ENCODE peak calls at places on chromosomes 5 and 9, in six cellular contexts. B is psoas muscle, L is esophagus muscularis mucosa, T is RWPE1, A is transverse colon, P is fibroblast of villous mesenchyme. Z is an unnamed sample.

GRCh38 chr5:68231414-68232076 is 16.0 kb downstream of the PIK3R1 start:
- DNase-seq in B (no peak), L (no peak), T (no peak), A (no peak), P (no peak), Z (no peak)

GRCh38 chr9:125434986-125435775 is 173.6 kb downstream of the GAPVD1 start:
- DNase-seq in B (no peak), L (no peak), T (no peak), A (no peak), P (no peak), Z (no peak)

GRCh38 chr5:14932902-14933475 is 61.4 kb upstream of the ANKH start:
- DNase-seq in B (no peak), L (no peak), T (no peak), A (no peak), P (no peak), Z (no peak)

GRCh38 chr5:81522571-81522970 is 128.6 kb upstream of the ACOT12 start:
- DNase-seq in B (no peak), L (no peak), T (no peak), A (no peak), P (no peak), Z (no peak)

GRCh38 chr5:59562756-59563389 is 330.7 kb downstream of the PDE4D start:
- DNase-seq in B (peak), L (no peak), T (peak), A (peak), P (peak), Z (peak)

GRCh38 chr5:69415584-69415958 is 655 bp downstream of the MARVELD2 start:
- DNase-seq in B (no peak), L (no peak), T (peak), A (peak), P (no peak), Z (peak)

GRCh38 chr5:38879091-38879460 is 33.3 kb downstream of the OSMR start:
- DNase-seq in B (no peak), L (no peak), T (no peak), A (no peak), P (no peak), Z (no peak)

GRCh38 chr5:67140413-67140812 is 56.2 kb downstream of the CD180 start:
- DNase-seq in B (no peak), L (no peak), T (no peak), A (no peak), P (no peak), Z (no peak)

GRCh38 chr5:96146675-96147074 is 185.0 kb upstream of the ELL2 start:
- DNase-seq in B (no peak), L (no peak), T (peak), A (no peak), P (peak), Z (peak)

GRCh38 chr5:83564069-83564749 is 92.7 kb downstream of the VCAN start:
- DNase-seq in B (no peak), L (no peak), T (peak), A (no peak), P (peak), Z (peak)

GRCh38 chr5:9596833-9597232 is 33.3 kb downstream of the TAS2R1 start:
- DNase-seq in B (no peak), L (peak), T (no peak), A (no peak), P (no peak), Z (no peak)

GRCh38 chr9:128115187-128116103 is 12.1 kb downstream of the PTGES2 start:
- DNase-seq in B (peak), L (no peak), T (no peak), A (peak), P (no peak), Z (no peak)

GRCh38 chr5:177371705-177372533 is 12.3 kb upstream of the SLC34A1 start:
- DNase-seq in B (no peak), L (no peak), T (no peak), A (no peak), P (no peak), Z (peak)

GRCh38 chr5:56050566-56051292 is 56.0 kb upstream of the IL6ST start:
- DNase-seq in B (no peak), L (no peak), T (no peak), A (no peak), P (peak), Z (no peak)

GRCh38 chr9:90870646-90871326 is 69.2 kb downstream of the SYK start:
- DNase-seq in B (no peak), L (no peak), T (peak), A (peak), P (peak), Z (peak)

GRCh38 chr5:97192580-97193421 is 9.8 kb upstream of the RIOK2 start:
- DNase-seq in B (no peak), L (no peak), T (no peak), A (no peak), P (no peak), Z (peak)

GRCh38 chr9:127754099-127754760 is 19.1 kb upstream of the TOR2A start:
- DNase-seq in B (no peak), L (no peak), T (peak), A (no peak), P (no peak), Z (no peak)

GRCh38 chr9:126338945-126339344 is 12.3 kb downstream of the MVB12B start:
- DNase-seq in B (no peak), L (no peak), T (no peak), A (no peak), P (no peak), Z (no peak)

GRCh38 chr9:127353882-127354281 is 43.1 kb upstream of the SLC2A8 start:
- DNase-seq in B (no peak), L (no peak), T (no peak), A (no peak), P (no peak), Z (no peak)

GRCh38 chr5:5179079-5179478 is 38.9 kb downstream of the ADAMTS16 start:
- DNase-seq in B (no peak), L (peak), T (no peak), A (no peak), P (no peak), Z (no peak)

GRCh38 chr5:95731571-95732554 is 727 bp downstream of the RHOBTB3 start:
- DNase-seq in B (peak), L (no peak), T (peak), A (peak), P (peak), Z (peak)

GRCh38 chr9:128153947-128154695 is 4.9 kb downstream of the LCN2 start:
- DNase-seq in B (no peak), L (no peak), T (no peak), A (no peak), P (no peak), Z (no peak)

GRCh38 chr5:95779611-95780010 is 42.9 kb downstream of the GLRX start:
- DNase-seq in B (no peak), L (no peak), T (no peak), A (no peak), P (peak), Z (no peak)

GRCh38 chr9:109440797-109441287 is 57.3 kb downstream of the PTPN3 start:
- DNase-seq in B (no peak), L (no peak), T (peak), A (peak), P (peak), Z (peak)

GRCh38 chr5:88967633-88968585 is 84.9 kb upstream of the MEF2C start:
- DNase-seq in B (no peak), L (no peak), T (no peak), A (no peak), P (no peak), Z (no peak)

GRCh38 chr5:131381011-131381410 is 117.2 kb downstream of the CDC42SE2 start:
- DNase-seq in B (no peak), L (no peak), T (no peak), A (no peak), P (peak), Z (no peak)

GRCh38 chr9:127448112-127448805 is 2.9 kb downstream of the RPL12 start:
- DNase-seq in B (no peak), L (no peak), T (no peak), A (no peak), P (peak), Z (peak)

GRCh38 chr5:171363846-171364245 is 23.8 kb upstream of the NPM1 start:
- DNase-seq in B (no peak), L (no peak), T (no peak), A (no peak), P (no peak), Z (no peak)

GRCh38 chr5:171367424-171368370 is 20.0 kb upstream of the NPM1 start:
- DNase-seq in B (no peak), L (no peak), T (no peak), A (no peak), P (peak), Z (no peak)

GRCh38 chr5:171366645-171367044 is 21.0 kb upstream of the NPM1 start:
- DNase-seq in B (no peak), L (no peak), T (no peak), A (no peak), P (no peak), Z (no peak)

GRCh38 chr5:171369056-171369455 is 18.6 kb upstream of the NPM1 start:
- DNase-seq in B (no peak), L (no peak), T (no peak), A (peak), P (no peak), Z (no peak)

GRCh38 chr5:171365351-171365750 is 22.3 kb upstream of the NPM1 start:
- DNase-seq in B (no peak), L (no peak), T (no peak), A (no peak), P (peak), Z (no peak)
- TF ChIP-seq CTCF in B (no peak), L (no peak), T (no peak), A (no peak), P (peak), Z (no peak)

DNA sequence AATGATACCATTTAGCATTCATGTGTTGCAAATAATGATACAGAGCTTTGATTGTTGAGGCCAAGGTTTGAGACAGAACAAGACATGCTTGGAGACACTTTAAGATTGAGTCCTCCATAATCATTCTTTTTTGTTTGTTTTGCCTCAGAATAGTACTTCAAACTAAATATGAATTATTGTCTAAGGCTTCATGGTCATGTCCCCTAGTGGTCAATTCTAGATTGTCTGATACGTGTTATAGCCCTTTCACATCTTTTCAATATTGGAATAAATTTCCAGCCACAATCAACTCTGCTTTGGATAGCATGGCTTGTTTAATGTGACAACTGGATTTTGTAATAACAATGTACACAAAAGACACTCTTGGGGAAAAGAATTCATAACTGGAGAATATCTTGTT is 64.2 kb downstream of the PRLR start:
- DNase-seq in B (no peak), L (no peak), T (no peak), A (no peak), P (no peak), Z (no peak)
- TF ChIP-seq CTCF in B (no peak), L (no peak), T (no peak), A (no peak), P (peak), Z (no peak)

GRCh38 chr5:35313296-35313695 is 83.0 kb upstream of the PRLR start:
- DNase-seq in B (no peak), L (no peak), T (peak), A (no peak), P (peak), Z (peak)
- TF ChIP-seq CTCF in B (no peak), L (no peak), T (no peak), A (no peak), P (no peak), Z (no peak)

DNA sequence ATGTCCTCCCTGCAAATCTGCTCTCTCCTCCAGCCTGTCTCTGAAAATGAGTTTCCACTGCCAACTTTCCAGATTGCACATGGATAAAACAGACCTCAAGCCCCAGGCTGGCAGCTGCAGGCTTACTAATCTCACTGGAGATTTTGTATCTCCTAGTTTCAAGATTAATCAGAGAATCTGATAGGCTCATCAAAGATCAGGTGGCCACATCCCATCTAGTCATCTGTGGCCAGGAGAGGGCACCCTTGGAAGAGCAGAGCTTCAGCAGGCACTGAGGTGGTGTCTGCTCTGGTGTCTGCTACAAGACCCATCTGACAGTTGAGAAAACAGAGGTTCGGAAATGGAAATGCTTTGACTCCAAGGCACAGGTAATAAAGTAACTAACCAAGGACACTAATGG is 179.0 kb downstream of the MSX2 start:
- DNase-seq in B (no peak), L (no peak), T (no peak), A (no peak), P (no peak), Z (peak)
- TF ChIP-seq CTCF in B (no peak), L (no peak), T (no peak), A (no peak), P (no peak), Z (no peak)

DNA sequence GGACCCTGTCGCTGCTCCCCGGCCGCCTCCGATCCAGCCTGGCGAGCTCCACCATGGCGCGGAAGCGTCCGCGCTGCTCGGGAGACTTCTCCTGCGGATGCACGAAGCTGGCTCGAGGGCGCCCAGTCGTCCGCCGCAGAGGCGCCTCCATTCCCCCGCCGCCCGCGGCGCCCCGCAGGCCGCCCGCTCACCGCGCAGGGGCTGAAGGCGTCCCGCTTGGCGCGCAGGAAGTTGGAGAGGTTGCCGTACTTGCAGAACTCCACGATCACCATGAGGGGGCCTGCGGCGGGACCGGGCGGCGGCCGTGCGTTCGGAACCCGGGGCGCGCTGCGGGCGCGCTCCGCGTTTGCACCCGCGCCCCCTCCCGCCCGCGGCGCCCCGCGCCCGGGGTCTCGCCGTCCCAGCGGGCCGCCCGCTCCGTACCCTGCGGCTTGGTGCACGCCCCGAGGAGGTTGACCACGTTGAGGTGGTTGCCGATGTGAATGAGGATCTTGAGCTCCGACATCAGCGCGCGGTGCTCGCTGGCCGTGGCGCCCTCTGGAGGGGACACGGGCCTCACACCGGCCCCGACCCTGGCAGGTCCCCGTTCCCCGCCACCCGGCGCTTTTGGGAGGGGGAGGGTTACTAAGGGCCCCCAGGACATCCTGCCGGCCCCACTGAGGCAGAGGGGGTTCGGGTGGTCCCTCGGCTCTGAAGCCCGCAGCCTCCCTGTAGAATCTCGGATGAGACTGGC is 27.7 kb upstream of the SCGB3A1 start:
- DNase-seq in B (no peak), L (no peak), T (no peak), A (no peak), P (peak), Z (no peak)
- TF ChIP-seq CTCF in B (no peak), L (no peak), T (peak), A (no peak), P (peak), Z (peak)

GRCh38 chr5:140146523-140146842 is 20.7 kb downstream of the IGIP start:
- DNase-seq in B (no peak), L (no peak), T (no peak), A (no peak), P (no peak), Z (no peak)

GRCh38 chr5:140143521-140144258 is 18.0 kb downstream of the IGIP start:
- DNase-seq in B (no peak), L (peak), T (no peak), A (no peak), P (no peak), Z (no peak)

GRCh38 chr5:140145223-140145622 is 19.5 kb downstream of the IGIP start:
- DNase-seq in B (no peak), L (peak), T (no peak), A (no peak), P (no peak), Z (no peak)

GRCh38 chr5:140147460-140147859 is 21.7 kb downstream of the IGIP start:
- DNase-seq in B (no peak), L (no peak), T (no peak), A (no peak), P (no peak), Z (no peak)

DNA sequence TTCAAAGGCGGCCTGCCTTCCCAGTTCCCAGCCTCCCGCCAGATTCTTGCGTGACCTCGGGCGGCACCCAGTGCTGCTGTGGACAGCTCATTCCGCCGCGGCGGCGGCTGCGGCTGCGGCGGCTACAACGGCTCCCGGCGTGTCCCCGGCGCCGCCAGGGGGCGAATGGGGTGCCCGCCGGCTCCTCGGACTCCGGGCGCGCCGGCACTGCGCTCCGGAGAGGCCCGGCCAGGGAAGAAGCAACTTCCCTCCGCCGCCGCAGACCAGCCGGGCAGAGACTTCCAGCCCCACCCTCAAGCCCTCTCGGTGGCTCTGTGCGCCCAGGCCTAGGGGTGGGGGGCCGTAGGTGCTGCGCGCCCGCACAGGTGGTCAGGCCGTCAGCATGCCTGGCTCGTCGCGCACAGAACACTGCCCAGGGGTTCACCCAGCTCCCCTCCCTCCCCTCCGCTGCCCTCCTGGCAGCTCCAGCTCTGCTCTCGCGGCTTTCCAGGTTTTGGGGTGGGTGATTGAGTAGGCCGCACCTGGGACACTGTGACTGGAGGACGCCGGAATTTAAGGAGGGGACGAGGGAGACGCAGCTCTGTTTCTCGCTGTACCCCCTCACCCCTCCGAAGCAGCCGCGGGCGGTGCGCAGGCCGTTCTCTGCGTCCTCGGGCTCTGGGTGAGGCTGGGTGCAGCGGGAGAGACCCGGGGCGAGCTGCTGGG is 20.2 kb downstream of the IGIP start:
- DNase-seq in B (peak), L (no peak), T (peak), A (peak), P (peak), Z (peak)
- TF ChIP-seq CTCF in B (peak), L (peak), T (peak), A (peak), P (peak), Z (peak)

GRCh38 chr9:95092321-95093072 is 225.0 kb downstream of the FANCC start:
- DNase-seq in B (no peak), L (no peak), T (peak), A (peak), P (peak), Z (peak)
- TF ChIP-seq CTCF in B (no peak), L (no peak), T (no peak), A (no peak), P (no peak), Z (no peak)

Z was measured in MCF 10A.